ENCODE peak calls at places on chromosome 3, in six cellular contexts. H is stimulated activated CD4-positive, alpha-beta T cell treated with anti-CD3 and anti-CD28 coated beads, Interleukin-2, amount 100 ng/mL, for 48 hours; Y is adrenal gland; G is T47D; O is activated CD8-positive, alpha-beta T cell treated with anti-CD3 and anti-CD28 coated beads for 36 hours; M is left ventricle myocardium inferior. R is an unnamed sample.

GRCh38 chr3:148077318-148077923 is 620.3 kb upstream of the AGTR1 start:
- DNase-seq in H (no peak), Y (no peak), G (peak), O (no peak), M (no peak), R (peak)

GRCh38 chr3:56836276-56837163 is 34.8 kb upstream of the ARHGEF3 start:
- DNase-seq in H (no peak), Y (no peak), G (no peak), O (no peak), M (no peak), R (peak)

GRCh38 chr3:161038725-161039124 is 66.4 kb downstream of the B3GALNT1 start:
- DNase-seq in H (no peak), Y (no peak), G (no peak), O (no peak), M (no peak), R (no peak)

GRCh38 chr3:45965281-45966052 is 22.2 kb downstream of the CXCR6 start:
- DNase-seq in H (no peak), Y (no peak), G (no peak), O (peak), M (no peak), R (no peak)

GRCh38 chr3:60636846-60637245 is 614.4 kb downstream of the FHIT start:
- DNase-seq in H (no peak), Y (no peak), G (no peak), O (no peak), M (no peak), R (no peak)

GRCh38 chr3:29686889-29687592 is 406.2 kb downstream of the RBMS3 start:
- DNase-seq in H (no peak), Y (no peak), G (no peak), O (no peak), M (no peak), R (no peak)

GRCh38 chr3:138213373-138214085 is 26.4 kb downstream of the ARMC8 start:
- DNase-seq in H (no peak), Y (no peak), G (no peak), O (no peak), M (no peak), R (no peak)

GRCh38 chr3:47315069-47315647 is 32.4 kb downstream of the KLHL18 start:
- DNase-seq in H (no peak), Y (peak), G (no peak), O (no peak), M (peak), R (no peak)

GRCh38 chr3:37963635-37964034 is 27.0 kb upstream of the VILL start:
- DNase-seq in H (no peak), Y (no peak), G (no peak), O (no peak), M (no peak), R (no peak)

GRCh38 chr3:73188707-73189106 is 127.2 kb downstream of the EBLN2 start:
- DNase-seq in H (no peak), Y (no peak), G (no peak), O (no peak), M (no peak), R (no peak)

GRCh38 chr3:167318996-167319615 is 61.0 kb downstream of the ZBBX start:
- DNase-seq in H (no peak), Y (no peak), G (peak), O (no peak), M (no peak), R (no peak)

GRCh38 chr3:98151241-98151640 is 4.0 kb downstream of the OR5H14 start:
- DNase-seq in H (no peak), Y (no peak), G (no peak), O (no peak), M (no peak), R (peak)